ENCODE peak calls at places on chromosomes 11 and 22, in four cellular contexts. Q is brain microvascular endothelial cell, H is epithelial cell of esophagus, U is left ventricle myocardium inferior. F is an unnamed sample.

GRCh38 chr11:15985127-15985862 is 371.1 kb downstream of the SOX6 start:
- DNase-seq in Q (no peak), H (no peak), U (no peak), F (no peak)

GRCh38 chr22:29664731-29665130 is 55.1 kb upstream of the CABP7 start:
- DNase-seq in Q (no peak), H (no peak), U (no peak), F (no peak)

GRCh38 chr11:83194284-83195175 is 1.0 kb downstream of the ANKRD42 start:
- DNase-seq in Q (peak), H (peak), U (peak), F (peak)

GRCh38 chr11:92149996-92150395 is 74.6 kb upstream of the FAT3 start:
- DNase-seq in Q (no peak), H (no peak), U (no peak), F (no peak)

GRCh38 chr11:113168358-113168757 is 146.0 kb upstream of the TTC12 start:
- DNase-seq in Q (no peak), H (no peak), U (no peak), F (no peak)

GRCh38 chr11:119780264-119780953 is 51.4 kb upstream of the NECTIN1 start:
- DNase-seq in Q (no peak), H (no peak), U (no peak), F (no peak)

GRCh38 chr11:100578966-100579365 is 108.1 kb upstream of the ARHGAP42 start:
- DNase-seq in Q (peak), H (peak), U (no peak), F (peak)

GRCh38 chr11:113411536-113411935 is 24.0 kb downstream of the ANKK1 start:
- DNase-seq in Q (no peak), H (no peak), U (no peak), F (no peak)

GRCh38 chr11:115920087-115920461 is 415.9 kb upstream of the CADM1 start:
- DNase-seq in Q (no peak), H (no peak), U (no peak), F (no peak)

GRCh38 chr22:19634206-19634536 is 80.1 kb upstream of the SEPTIN5 start:
- DNase-seq in Q (no peak), H (no peak), U (no peak), F (no peak)

GRCh38 chr11:112143597-112143996 is 20.3 kb downstream of the IL18 start:
- DNase-seq in Q (no peak), H (no peak), U (no peak), F (no peak)

GRCh38 chr11:79018371-79018849 is 422.4 kb downstream of the TENM4 start:
- DNase-seq in Q (peak), H (no peak), U (no peak), F (peak)

GRCh38 chr11:79466411-79466810 is 25.6 kb upstream of the TENM4 start:
- DNase-seq in Q (peak), H (peak), U (no peak), F (peak)

GRCh38 chr11:109071712-109072524 is 350.1 kb upstream of the C11orf87 start:
- DNase-seq in Q (no peak), H (peak), U (no peak), F (peak)

GRCh38 chr11:111665779-111666178 is 63.5 kb downstream of the SIK2 start:
- DNase-seq in Q (peak), H (peak), U (no peak), F (peak)

GRCh38 chr11:12216100-12216499 is 105.7 kb downstream of the MICAL2 start:
- DNase-seq in Q (no peak), H (peak), U (no peak), F (no peak)

GRCh38 chr22:19579113-19579811 is 55.1 kb upstream of the CLDN5 start:
- DNase-seq in Q (no peak), H (no peak), U (no peak), F (no peak)

GRCh38 chr11:438101-438844 is 3.5 kb downstream of the ANO9 start:
- DNase-seq in Q (no peak), H (no peak), U (no peak), F (no peak)

GRCh38 chr22:47174096-47174495 is 411.6 kb downstream of the TBC1D22A start:
- DNase-seq in Q (no peak), H (no peak), U (no peak), F (no peak)

GRCh38 chr11:2135018-2135569 is 4.1 kb downstream of the IGF2 start:
- DNase-seq in Q (no peak), H (no peak), U (peak), F (no peak)

GRCh38 chr11:65591939-65592814 is 3.4 kb downstream of the KCNK7 start:
- DNase-seq in Q (no peak), H (peak), U (peak), F (peak)

GRCh38 chr11:84780689-84781293 is 846.4 kb downstream of the DLG2 start:
- DNase-seq in Q (peak), H (peak), U (no peak), F (peak)

GRCh38 chr11:60193687-60194433 is 11.0 kb upstream of the MS4A6A start:
- DNase-seq in Q (peak), H (peak), U (no peak), F (peak)

GRCh38 chr11:75813622-75814039 is 1.4 kb upstream of the UVRAG start:
- DNase-seq in Q (no peak), H (peak), U (no peak), F (peak)

GRCh38 chr11:60281482-60281881 is 1.0 kb downstream of the MS4A4A start:
- DNase-seq in Q (no peak), H (no peak), U (no peak), F (no peak)

GRCh38 chr11:19187101-19187500 is 14.7 kb downstream of the CSRP3 start:
- DNase-seq in Q (no peak), H (peak), U (no peak), F (peak)

GRCh38 chr11:119666463-119667131 is 62.4 kb downstream of the NECTIN1 start:
- DNase-seq in Q (peak), H (peak), U (peak), F (peak)

GRCh38 chr11:118636569-118637290 is 29.3 kb downstream of the PHLDB1 start:
- DNase-seq in Q (no peak), H (no peak), U (no peak), F (peak)

GRCh38 chr22:32628626-32629587 is 154.3 kb downstream of the FBXO7 start:
- DNase-seq in Q (no peak), H (no peak), U (no peak), F (peak)

GRCh38 chr11:32204751-32205150 is 113.9 kb downstream of the RCN1 start:
- DNase-seq in Q (no peak), H (no peak), U (no peak), F (no peak)

GRCh38 chr11:134599180-134599810 is 187.3 kb upstream of the B3GAT1 start:
- DNase-seq in Q (no peak), H (no peak), U (no peak), F (no peak)

GRCh38 chr11:23320131-23320530 is 459.9 kb upstream of the CCDC179 start:
- DNase-seq in Q (no peak), H (no peak), U (no peak), F (no peak)

GRCh38 chr11:2592559-2593392 is 107.0 kb downstream of the KCNQ1OT1 start:
- DNase-seq in Q (no peak), H (no peak), U (no peak), F (no peak)

GRCh38 chr22:27443315-27443714 is 358.2 kb downstream of the MN1 start:
- DNase-seq in Q (no peak), H (no peak), U (peak), F (no peak)

GRCh38 chr11:129815596-129816461 is at the start of gene TMEM45B:
- DNase-seq in Q (no peak), H (no peak), U (no peak), F (no peak)

GRCh38 chr11:110454609-110455008 is 24.9 kb downstream of the FDX1 start:
- DNase-seq in Q (no peak), H (no peak), U (no peak), F (no peak)

GRCh38 chr22:33082221-33082620 is 24.0 kb upstream of the SYN3 start:
- DNase-seq in Q (no peak), H (no peak), U (no peak), F (no peak)

GRCh38 chr11:17734418-17734911 is at the start of gene KCNC1:
- DNase-seq in Q (no peak), H (peak), U (no peak), F (peak)

GRCh38 chr11:17738350-17739207 is 4.0 kb downstream of the KCNC1 start:
- DNase-seq in Q (no peak), H (no peak), U (no peak), F (no peak)

GRCh38 chr11:17736921-17737817 is 2.6 kb downstream of the KCNC1 start:
- DNase-seq in Q (no peak), H (no peak), U (no peak), F (no peak)

GRCh38 chr11:17734986-17735822 is 623 bp downstream of the KCNC1 start:
- DNase-seq in Q (peak), H (peak), U (peak), F (peak)

DNA sequence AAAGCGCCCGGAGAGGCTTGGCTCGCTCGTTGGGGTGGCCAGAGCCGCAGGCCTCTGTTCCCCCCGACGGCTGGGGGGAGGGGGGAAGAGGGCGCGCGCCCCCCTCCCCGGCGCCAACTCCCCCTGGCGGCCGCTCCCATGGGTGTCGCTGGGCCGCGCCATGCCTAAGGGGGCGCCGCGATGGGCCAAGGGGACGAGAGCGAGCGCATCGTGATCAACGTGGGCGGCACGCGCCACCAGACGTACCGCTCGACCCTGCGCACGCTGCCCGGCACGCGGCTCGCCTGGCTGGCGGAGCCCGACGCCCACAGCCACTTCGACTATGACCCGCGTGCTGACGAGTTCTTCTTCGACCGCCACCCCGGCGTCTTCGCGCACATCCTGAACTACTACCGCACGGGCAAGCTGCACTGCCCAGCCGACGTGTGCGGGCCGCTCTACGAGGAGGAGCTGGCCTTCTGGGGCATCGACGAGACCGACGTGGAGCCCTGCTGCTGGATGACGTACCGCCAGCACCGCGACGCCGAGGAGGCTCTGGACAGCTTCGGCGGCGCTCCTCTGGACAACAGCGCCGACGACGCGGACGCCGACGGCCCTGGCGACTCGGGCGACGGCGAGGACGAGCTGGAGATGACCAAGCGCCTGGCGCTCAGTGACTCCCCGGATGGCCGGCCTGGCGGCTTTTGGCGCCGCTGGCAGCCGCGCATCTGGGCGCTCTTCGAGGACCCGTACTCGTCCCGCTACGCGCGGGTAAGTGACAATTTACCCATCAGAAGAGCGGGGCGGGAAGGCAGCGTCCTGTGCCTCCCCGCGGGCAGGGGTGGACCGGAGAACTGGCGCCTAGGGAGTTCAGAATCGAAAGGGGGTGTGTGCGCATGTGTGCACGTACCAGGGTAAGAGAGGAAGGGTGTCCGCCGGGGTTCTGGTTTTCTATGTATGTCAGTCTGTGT is 1.5 kb downstream of the KCNC1 start:
- DNase-seq in Q (no peak), H (no peak), U (no peak), F (no peak)
- TF ChIP-seq CTCF in Q (no peak), H (no peak), U (peak), F (no peak)

GRCh38 chr22:25449781-25450317 is 114.6 kb upstream of the GRK3 start:
- DNase-seq in Q (no peak), H (no peak), U (no peak), F (no peak)
- H3K4me3 ChIP-seq in Q (no peak), H (no peak), U (no peak), F (no peak)

GRCh38 chr11:67391304-67392181 is at the start of gene RAD9A:
- DNase-seq in Q (peak), H (peak), U (peak), F (peak)
- TF ChIP-seq CTCF in Q (no peak), H (no peak), U (no peak), F (no peak)

DNA sequence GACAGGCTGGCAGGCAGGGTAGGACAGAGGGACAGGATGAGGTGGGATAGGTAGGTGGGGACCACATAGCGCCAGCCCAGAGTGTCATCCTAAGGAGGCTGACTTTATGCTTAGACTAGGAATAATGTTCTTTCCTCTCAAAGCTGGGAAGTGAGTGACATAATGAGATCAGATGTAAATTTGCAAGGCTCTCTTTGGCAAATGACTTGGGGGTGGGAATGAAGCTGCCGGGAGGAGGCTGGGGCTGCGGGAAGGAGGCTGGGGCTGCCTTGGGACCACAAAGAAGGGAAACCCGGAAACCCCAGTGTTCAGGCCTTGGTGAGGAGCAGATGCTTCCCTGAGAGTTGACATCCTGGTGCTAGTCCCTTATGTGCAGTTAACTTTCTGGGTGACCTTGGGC is 182.1 kb downstream of the CHST1 start:
- DNase-seq in Q (no peak), H (no peak), U (no peak), F (no peak)
- H3K4me3 ChIP-seq in Q (no peak), H (no peak), U (no peak), F (no peak)

GRCh38 chr11:30567644-30568043 is 18.5 kb downstream of the MPPED2 start:
- DNase-seq in Q (no peak), H (no peak), U (no peak), F (no peak)

GRCh38 chr11:30566482-30566881 is 19.7 kb downstream of the MPPED2 start:
- DNase-seq in Q (no peak), H (no peak), U (no peak), F (no peak)

GRCh38 chr11:30567148-30567547 is 19.0 kb downstream of the MPPED2 start:
- DNase-seq in Q (no peak), H (no peak), U (no peak), F (no peak)

GRCh38 chr11:30564994-30565393 is 21.2 kb downstream of the MPPED2 start:
- DNase-seq in Q (no peak), H (no peak), U (no peak), F (no peak)

DNA sequence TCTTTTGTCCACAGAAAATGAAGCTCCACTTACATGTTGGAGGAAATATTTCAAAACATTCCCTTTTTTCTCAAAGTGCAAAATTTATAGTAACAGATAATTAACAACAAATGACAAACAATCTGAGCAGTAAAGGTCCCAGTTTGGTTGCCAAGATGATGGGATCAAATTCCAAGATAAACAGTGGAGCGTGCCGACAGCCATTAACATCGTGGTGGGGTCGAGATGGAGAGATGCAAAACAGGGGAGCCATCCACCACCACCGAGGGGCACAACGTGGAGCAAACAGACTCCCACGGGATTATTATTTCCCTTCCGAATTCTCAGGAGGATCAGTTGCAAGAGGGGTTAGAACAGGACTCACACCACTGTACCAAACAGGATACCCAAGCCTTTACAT is 17.2 kb downstream of the MPPED2 start:
- DNase-seq in Q (no peak), H (no peak), U (no peak), F (no peak)
- TF ChIP-seq CTCF in Q (no peak), H (no peak), U (no peak), F (no peak)

GRCh38 chr11:46456269-46456668 is 64.7 kb upstream of the CHRM4 start:
- DNase-seq in Q (no peak), H (no peak), U (no peak), F (no peak)
- H3K4me3 ChIP-seq in Q (no peak), H (no peak), U (no peak), F (no peak)

GRCh38 chr22:22349455-22349836 is 104.9 kb downstream of the VPREB1 start:
- DNase-seq in Q (no peak), H (peak), U (no peak), F (no peak)

GRCh38 chr22:22345781-22346180 is 101.2 kb downstream of the VPREB1 start:
- DNase-seq in Q (no peak), H (no peak), U (no peak), F (no peak)

GRCh38 chr22:22346401-22347107 is 102.0 kb downstream of the VPREB1 start:
- DNase-seq in Q (no peak), H (no peak), U (no peak), F (no peak)

GRCh38 chr22:22348815-22349454 is 104.3 kb downstream of the VPREB1 start:
- DNase-seq in Q (no peak), H (no peak), U (no peak), F (no peak)

DNA sequence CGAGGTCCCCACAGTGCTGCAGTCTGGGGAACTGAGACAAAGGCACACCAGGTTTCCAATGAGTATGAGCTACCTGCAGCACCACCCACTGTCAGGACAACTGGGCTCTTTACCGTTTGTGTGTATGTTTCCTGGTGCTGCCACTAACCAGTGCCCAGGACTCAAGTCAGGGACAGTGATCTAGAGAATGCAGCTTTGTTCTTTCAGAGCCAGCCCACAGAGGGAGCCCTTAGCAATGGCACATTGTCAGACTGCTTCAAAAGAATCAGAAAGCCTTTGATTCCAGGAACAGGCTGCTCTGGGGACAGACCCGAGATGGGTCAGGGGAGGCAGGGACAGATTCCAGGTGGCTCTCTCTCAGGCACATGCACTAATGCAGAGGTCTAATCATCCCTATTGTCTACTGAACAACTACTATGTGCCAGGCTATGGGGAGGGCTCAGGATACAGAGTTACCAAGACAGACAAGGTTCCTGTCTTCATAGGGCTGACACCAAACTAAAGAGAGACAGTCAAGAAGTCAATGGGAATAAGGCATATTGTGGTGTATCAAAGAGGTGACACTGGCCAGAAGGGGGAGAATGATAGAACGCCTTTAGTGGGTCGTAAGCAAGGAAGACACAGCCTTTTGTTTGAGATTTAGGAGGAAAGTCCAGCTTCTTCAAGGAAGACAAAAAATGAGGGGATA is 103.7 kb downstream of the VPREB1 start:
- DNase-seq in Q (no peak), H (peak), U (no peak), F (no peak)
- TF ChIP-seq CTCF in Q (peak), H (peak), U (peak), F (no peak)

GRCh38 chr11:128726464-128727139 is 32.7 kb downstream of the FLI1 start:
- DNase-seq in Q (no peak), H (no peak), U (no peak), F (no peak)

GRCh38 chr11:128727320-128727719 is 33.4 kb downstream of the FLI1 start:
- DNase-seq in Q (no peak), H (no peak), U (no peak), F (no peak)

GRCh38 chr11:128725630-128726461 is 32.0 kb downstream of the FLI1 start:
- DNase-seq in Q (no peak), H (peak), U (no peak), F (no peak)

GRCh38 chr11:128728767-128729587 is 35.1 kb downstream of the FLI1 start:
- DNase-seq in Q (no peak), H (no peak), U (no peak), F (no peak)

GRCh38 chr11:128727811-128728431 is 34.0 kb downstream of the FLI1 start:
- DNase-seq in Q (no peak), H (no peak), U (no peak), F (no peak)
- H3K4me3 ChIP-seq in Q (no peak), H (no peak), U (no peak), F (no peak)

GRCh38 chr22:37930270-37930951 is 23.0 kb downstream of the C22orf23 start:
- DNase-seq in Q (no peak), H (no peak), U (no peak), F (peak)
- TF ChIP-seq CTCF in Q (peak), H (peak), U (peak), F (peak)

F was measured in fibroblast of mammary gland.